ENCODE peak calls at places on chromosomes 5 and 9, in seven cellular contexts. E is H1; J is transverse colon; U is neural progenitor cell; Q is CD4-positive, CD25-positive, alpha-beta regulatory T cell; G is coronary artery; V is fibroblast of pulmonary artery. A is an unnamed sample.

GRCh38 chr5:5105531-5105930 is 34.6 kb upstream of the ADAMTS16 start:
- DNase-seq in E (no peak), J (no peak), U (no peak), Q (no peak), G (no peak), V (no peak), A (no peak)

GRCh38 chr5:159777049-159777448 is 139.2 kb upstream of the ADRA1B start:
- DNase-seq in E (no peak), J (no peak), U (no peak), Q (no peak), G (no peak), V (no peak), A (no peak)

GRCh38 chr5:141683596-141684161 is 1.6 kb upstream of the ARAP3 start:
- DNase-seq in E (no peak), J (no peak), U (peak; percentile 31), Q (no peak), G (no peak), V (no peak), A (no peak)

GRCh38 chr9:119556129-119556875 is 187.1 kb upstream of the BRINP1 start:
- DNase-seq in E (peak; percentile 59), J (peak; percentile 81), U (peak; percentile 90), Q (peak; percentile 48), G (peak; percentile 82), V (peak; percentile 57), A (peak; percentile 87)

GRCh38 chr9:34652608-34653007 is 623 bp downstream of the IL11RA start:
- DNase-seq in E (no peak), J (no peak), U (no peak), Q (no peak), G (no peak), V (no peak), A (no peak)

GRCh38 chr5:173845321-173845720 is 42.8 kb upstream of the CPEB4 start:
- DNase-seq in E (no peak), J (no peak), U (no peak), Q (no peak), G (no peak), V (no peak), A (no peak)

GRCh38 chr5:54115768-54116403 is 194.5 kb downstream of the ARL15 start:
- DNase-seq in E (no peak), J (no peak), U (no peak), Q (no peak), G (no peak), V (no peak), A (no peak)

GRCh38 chr5:95791751-95792150 is 30.8 kb downstream of the GLRX start:
- DNase-seq in E (no peak), J (no peak), U (no peak), Q (no peak), G (no peak), V (no peak), A (no peak)

GRCh38 chr9:18238752-18239151 is 235.2 kb upstream of the ADAMTSL1 start:
- DNase-seq in E (no peak), J (no peak), U (no peak), Q (no peak), G (no peak), V (peak; percentile 70), A (no peak)

GRCh38 chr9:104750185-104750762 is 2.8 kb downstream of the NIPSNAP3A start:
- DNase-seq in E (no peak), J (no peak), U (no peak), Q (no peak), G (no peak), V (no peak), A (no peak)

GRCh38 chr5:28214292-28214691 is 1175.9 kb upstream of the CDH9 start:
- DNase-seq in E (no peak), J (no peak), U (no peak), Q (no peak), G (no peak), V (no peak), A (no peak)

GRCh38 chr5:69231851-69232250 is 2.8 kb upstream of the CDK7 start:
- DNase-seq in E (no peak), J (no peak), U (no peak), Q (no peak), G (no peak), V (no peak), A (no peak)

DNA sequence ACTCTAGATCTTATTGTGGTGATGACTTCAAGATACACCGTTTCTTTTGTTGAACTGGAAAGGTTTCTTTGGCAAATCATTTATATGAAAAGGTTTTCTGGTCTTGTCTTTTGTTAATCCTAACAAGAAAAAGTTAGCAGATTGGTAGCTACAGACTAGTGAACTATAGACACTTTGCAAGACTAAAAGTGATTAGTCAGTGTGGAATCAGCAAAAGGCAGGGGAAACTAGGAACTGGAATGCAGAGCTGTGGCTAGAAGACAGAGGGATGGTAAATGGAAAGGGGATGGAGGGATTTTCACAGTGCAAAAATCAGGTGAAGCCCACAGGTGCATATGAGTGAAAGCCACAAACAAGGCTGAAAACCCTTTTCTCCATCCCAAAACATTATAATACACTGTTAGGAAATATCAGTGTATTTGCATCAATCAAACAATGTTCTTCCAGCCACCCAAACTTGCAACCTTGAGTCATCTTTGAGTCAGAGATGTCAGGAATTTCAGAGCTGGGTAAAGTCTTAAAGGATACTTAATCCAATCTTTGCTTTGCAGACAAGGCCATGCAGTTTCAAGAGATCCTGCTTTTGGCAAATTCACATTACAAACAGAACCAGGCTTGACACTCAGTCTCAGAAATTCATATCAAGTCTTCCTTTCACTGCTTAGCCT is 52.7 kb downstream of the PLK2 start:
- DNase-seq in E (no peak), J (no peak), U (no peak), Q (no peak), G (no peak), V (peak; percentile 66), A (no peak)
- H3K4me3 ChIP-seq in E (peak overlapping the region; percentile 18), J (no peak overlapping the region), U (no peak overlapping the region), Q (no peak overlapping the region), G (no peak overlapping the region), V (no peak overlapping the region), A (no peak overlapping the region)

GRCh38 chr9:38390442-38390841 is 2.1 kb upstream of the ALDH1B1 start:
- DNase-seq in E (no peak), J (no peak), U (no peak), Q (no peak), G (no peak), V (no peak), A (no peak)

GRCh38 chr9:38390851-38391250 is 1.7 kb upstream of the ALDH1B1 start:
- DNase-seq in E (no peak), J (no peak), U (no peak), Q (no peak), G (no peak), V (no peak), A (no peak)

GRCh38 chr9:38393128-38393809 is 767 bp downstream of the ALDH1B1 start:
- DNase-seq in E (no peak), J (no peak), U (no peak), Q (peak; percentile 7), G (no peak), V (no peak), A (no peak)

GRCh38 chr9:38392235-38393127 is at the start of gene ALDH1B1:
- DNase-seq in E (peak; percentile 73), J (peak; percentile 92), U (peak; percentile 95), Q (peak; percentile 77), G (peak; percentile 93), V (peak; percentile 81), A (peak; percentile 94)

GRCh38 chr9:38391278-38392118 is 1.0 kb upstream of the ALDH1B1 start:
- DNase-seq in E (no peak), J (no peak), U (no peak), Q (no peak), G (no peak), V (no peak), A (no peak)
- H3K4me3 ChIP-seq in E (peak overlapping the region; percentile 82), J (no peak overlapping the region), U (peak overlapping the region; percentile 85), Q (peak overlapping the region; percentile 73), G (no peak overlapping the region), V (peak overlapping the region; percentile 86), A (peak overlapping the region; percentile 48)

DNA sequence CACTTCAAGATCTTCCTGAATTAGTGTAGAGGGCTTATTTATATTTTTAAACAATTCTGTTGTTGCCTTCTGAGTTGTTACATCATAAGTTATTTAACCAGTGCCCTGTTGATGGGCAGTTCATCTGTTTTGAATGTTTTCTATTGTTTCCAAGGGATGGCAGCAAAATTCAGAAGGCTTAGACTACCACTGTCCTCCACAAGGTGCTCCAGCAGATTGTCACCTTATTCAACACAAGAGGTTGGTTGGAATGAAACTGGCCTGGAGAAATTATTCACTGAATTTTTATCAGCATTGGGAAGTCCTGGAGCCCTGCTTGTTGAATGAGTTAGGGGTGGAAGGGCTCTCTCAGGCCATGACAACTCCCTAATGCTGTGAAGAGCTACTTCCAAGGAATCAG is 1.3 kb upstream of the KLHL9 start:
- DNase-seq in E (no peak), J (no peak), U (no peak), Q (no peak), G (no peak), V (no peak), A (no peak)
- H3K4me3 ChIP-seq in E (no peak overlapping the region), J (no peak overlapping the region), U (no peak overlapping the region), Q (no peak overlapping the region), G (no peak overlapping the region), V (no peak overlapping the region), A (no peak overlapping the region)

GRCh38 chr5:7397005-7397546 is 1.1 kb downstream of the ADCY2 start:
- DNase-seq in E (no peak), J (no peak), U (no peak), Q (no peak), G (no peak), V (no peak), A (peak; percentile 49)
- H3K4me3 ChIP-seq in E (peak overlapping the region; percentile 82), J (peak overlapping the region; percentile 46), U (peak overlapping the region; percentile 67), Q (no peak overlapping the region), G (peak overlapping the region; percentile 80), V (no peak overlapping the region), A (peak overlapping the region; percentile 49)

GRCh38 chr9:133128152-133128551 is 7.1 kb upstream of the RALGDS start:
- DNase-seq in E (no peak), J (no peak), U (no peak), Q (no peak), G (no peak), V (no peak), A (no peak)

GRCh38 chr9:133127340-133127981 is 6.4 kb upstream of the RALGDS start:
- DNase-seq in E (no peak), J (peak; percentile 70), U (no peak), Q (peak; percentile 37), G (no peak), V (no peak), A (no peak)

GRCh38 chr9:133130721-133131244 is 9.7 kb upstream of the RALGDS start:
- DNase-seq in E (no peak), J (peak; percentile 61), U (no peak), Q (peak; percentile 86), G (no peak), V (no peak), A (no peak)

GRCh38 chr9:133131506-133131905 is 10.5 kb upstream of the RALGDS start:
- DNase-seq in E (no peak), J (no peak), U (no peak), Q (no peak), G (no peak), V (no peak), A (no peak)

GRCh38 chr9:133129001-133129799 is 8.2 kb upstream of the RALGDS start:
- DNase-seq in E (no peak), J (peak; percentile 8), U (no peak), Q (no peak), G (no peak), V (no peak), A (no peak)
- H3K4me3 ChIP-seq in E (no peak overlapping the region), J (no peak overlapping the region), U (no peak overlapping the region), Q (peak overlapping the region; percentile 95), G (no peak overlapping the region), V (no peak overlapping the region), A (no peak overlapping the region)

GRCh38 chr5:104146652-104147051 is 584.1 kb upstream of the NUDT12 start:
- DNase-seq in E (no peak), J (no peak), U (no peak), Q (no peak), G (no peak), V (no peak), A (no peak)
- H3K4me3 ChIP-seq in E (no peak overlapping the region), J (no peak overlapping the region), U (no peak overlapping the region), Q (no peak overlapping the region), G (no peak overlapping the region), V (no peak overlapping the region), A (no peak overlapping the region)

A was measured in hepatocyte.